ENCODE peak calls at places on chromosomes 6 and 20, in five cellular contexts. One of them, this sample, is unnamed.

GRCh38 chr20:5612476-5613291 is 137.5 kb upstream of the SHLD1 start:
- DNase-seq in GM12878: no peak
- DNase-seq in H1: no peak
- DNase-seq in NT2/D1: no peak
- DNase-seq in HepG2: no peak
- DNase-seq in this sample: no peak

GRCh38 chr20:11454966-11455799 is 462.5 kb upstream of the BTBD3 start:
- DNase-seq in GM12878: no peak
- DNase-seq in H1: no peak
- DNase-seq in NT2/D1: no peak
- DNase-seq in HepG2: no peak
- DNase-seq in this sample: no peak

GRCh38 chr20:43549416-43550136 is 9.3 kb upstream of the SGK2 start:
- DNase-seq in GM12878: no peak
- DNase-seq in H1: no peak
- DNase-seq in NT2/D1: no peak
- DNase-seq in HepG2: no peak
- DNase-seq in this sample: no peak

GRCh38 chr6:105428342-105428957 is 25.6 kb upstream of the PREP start:
- DNase-seq in GM12878: no peak
- DNase-seq in H1: no peak
- DNase-seq in NT2/D1: no peak
- DNase-seq in HepG2: peak; percentile 92
- DNase-seq in this sample: no peak

GRCh38 chr20:48730977-48731376 is 96.8 kb downstream of the PREX1 start:
- DNase-seq in GM12878: no peak
- DNase-seq in H1: no peak
- DNase-seq in NT2/D1: no peak
- DNase-seq in HepG2: no peak
- DNase-seq in this sample: no peak

GRCh38 chr20:21240394-21240793 is 62.7 kb upstream of the XRN2 start:
- DNase-seq in GM12878: no peak
- DNase-seq in H1: no peak
- DNase-seq in NT2/D1: no peak
- DNase-seq in HepG2: no peak
- DNase-seq in this sample: peak; percentile 15

GRCh38 chr20:4227085-4227821 is 211.9 kb upstream of the RNF24 start:
- DNase-seq in GM12878: no peak
- DNase-seq in H1: no peak
- DNase-seq in NT2/D1: no peak
- DNase-seq in HepG2: peak; percentile 68
- DNase-seq in this sample: peak; percentile 46

GRCh38 chr6:52253494-52253893 is 9.2 kb upstream of the IL17F start:
- DNase-seq in GM12878: no peak
- DNase-seq in H1: no peak
- DNase-seq in NT2/D1: no peak
- DNase-seq in HepG2: no peak
- DNase-seq in this sample: no peak

GRCh38 chr6:30770164-30770563 is 25.8 kb upstream of the IER3 start:
- DNase-seq in GM12878: no peak
- DNase-seq in H1: no peak
- DNase-seq in NT2/D1: no peak
- DNase-seq in HepG2: no peak
- DNase-seq in this sample: no peak

GRCh38 chr6:11727995-11728961 is 50.3 kb downstream of the ADTRP start:
- DNase-seq in GM12878: no peak
- DNase-seq in H1: no peak
- DNase-seq in NT2/D1: no peak
- DNase-seq in HepG2: no peak
- DNase-seq in this sample: no peak

GRCh38 chr20:49999329-49999728 is 16.5 kb downstream of the SNAI1 start:
- DNase-seq in GM12878: peak; percentile 51
- DNase-seq in H1: no peak
- DNase-seq in NT2/D1: no peak
- DNase-seq in HepG2: no peak
- DNase-seq in this sample: no peak

GRCh38 chr6:79004239-79004638 is 73.8 kb downstream of the PHIP start:
- DNase-seq in GM12878: no peak
- DNase-seq in H1: no peak
- DNase-seq in NT2/D1: no peak
- DNase-seq in HepG2: no peak
- DNase-seq in this sample: no peak

GRCh38 chr6:71473908-71474307 is 185.3 kb downstream of the OGFRL1 start:
- DNase-seq in GM12878: no peak
- DNase-seq in H1: no peak
- DNase-seq in NT2/D1: no peak
- DNase-seq in HepG2: no peak
- DNase-seq in this sample: no peak

GRCh38 chr6:156563710-156564109 is 213.5 kb upstream of the ARID1B start:
- DNase-seq in GM12878: no peak
- DNase-seq in H1: no peak
- DNase-seq in NT2/D1: no peak
- DNase-seq in HepG2: no peak
- DNase-seq in this sample: no peak

GRCh38 chr20:9594284-9594875 is 80.0 kb downstream of the LAMP5 start:
- DNase-seq in GM12878: no peak
- DNase-seq in H1: no peak
- DNase-seq in NT2/D1: no peak
- DNase-seq in HepG2: peak; percentile 47
- DNase-seq in this sample: no peak

GRCh38 chr20:57870597-57871236 is 160.9 kb upstream of the PMEPA1 start:
- DNase-seq in GM12878: no peak
- DNase-seq in H1: no peak
- DNase-seq in NT2/D1: no peak
- DNase-seq in HepG2: no peak
- DNase-seq in this sample: no peak

GRCh38 chr6:82872092-82872635 is 193.5 kb downstream of the UBE3D start:
- DNase-seq in GM12878: no peak
- DNase-seq in H1: no peak
- DNase-seq in NT2/D1: no peak
- DNase-seq in HepG2: peak; percentile 41
- DNase-seq in this sample: no peak

GRCh38 chr20:61640171-61640570 is 388.1 kb downstream of the CDH4 start:
- DNase-seq in GM12878: no peak
- DNase-seq in H1: no peak
- DNase-seq in NT2/D1: no peak
- DNase-seq in HepG2: no peak
- DNase-seq in this sample: no peak

GRCh38 chr6:436308-437041 is 44.9 kb downstream of the IRF4 start:
- DNase-seq in GM12878: no peak
- DNase-seq in H1: no peak
- DNase-seq in NT2/D1: no peak
- DNase-seq in HepG2: no peak
- DNase-seq in this sample: no peak

GRCh38 chr6:29953001-29953436 is 10.7 kb downstream of the HLA-A start:
- DNase-seq in GM12878: no peak
- DNase-seq in H1: no peak
- DNase-seq in NT2/D1: no peak
- DNase-seq in HepG2: no peak
- DNase-seq in this sample: no peak

GRCh38 chr6:39892490-39893129 is 41.7 kb downstream of the MOCS1 start:
- DNase-seq in GM12878: peak; percentile 2
- DNase-seq in H1: peak; percentile 17
- DNase-seq in NT2/D1: no peak
- DNase-seq in HepG2: peak; percentile 50
- DNase-seq in this sample: peak; percentile 72

GRCh38 chr6:64713175-64713574 is 993.9 kb downstream of the EYS start:
- DNase-seq in GM12878: no peak
- DNase-seq in H1: no peak
- DNase-seq in NT2/D1: no peak
- DNase-seq in HepG2: no peak
- DNase-seq in this sample: no peak

GRCh38 chr6:64715624-64716023 is 991.4 kb downstream of the EYS start:
- DNase-seq in GM12878: no peak
- DNase-seq in H1: no peak
- DNase-seq in NT2/D1: no peak
- DNase-seq in HepG2: no peak
- DNase-seq in this sample: no peak

GRCh38 chr6:64717281-64717680 is 989.7 kb downstream of the EYS start:
- DNase-seq in GM12878: no peak
- DNase-seq in H1: no peak
- DNase-seq in NT2/D1: no peak
- DNase-seq in HepG2: no peak
- DNase-seq in this sample: no peak

GRCh38 chr6:64714073-64714472 is 993.0 kb downstream of the EYS start:
- DNase-seq in GM12878: no peak
- DNase-seq in H1: no peak
- DNase-seq in NT2/D1: no peak
- DNase-seq in HepG2: no peak
- DNase-seq in this sample: no peak

DNA sequence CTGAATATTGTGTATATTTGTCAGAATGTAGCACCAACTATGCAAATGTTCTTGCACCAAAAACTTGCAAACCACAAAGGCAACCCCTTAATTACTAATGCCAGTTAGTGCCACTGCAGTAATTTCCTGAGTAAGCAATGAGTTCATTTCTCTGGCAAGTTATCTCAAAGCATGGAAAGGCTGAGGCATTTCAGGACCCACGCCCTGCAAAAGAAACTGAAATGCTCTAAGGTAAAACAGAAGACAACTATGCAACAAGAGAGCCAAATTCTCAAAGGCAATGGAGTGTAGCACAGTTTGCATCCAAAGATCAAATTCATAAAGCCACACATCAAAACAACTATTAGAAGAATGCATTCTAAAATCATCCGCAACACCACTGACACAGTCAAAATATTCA is 994.4 kb downstream of the EYS start:
- DNase-seq in GM12878: no peak
- DNase-seq in H1: no peak
- DNase-seq in NT2/D1: no peak
- DNase-seq in HepG2: no peak
- DNase-seq in this sample: no peak
- TF ChIP-seq SUZ12 in GM12878: no peak
- TF ChIP-seq SUZ12 in H1: no peak
- TF ChIP-seq SUZ12 in NT2/D1: no peak
- TF ChIP-seq SUZ12 in HepG2: no peak
- TF ChIP-seq SUZ12 in this sample: no peak

GRCh38 chr6:136582702-136583471 is 32.7 kb upstream of the MAP7 start:
- DNase-seq in GM12878: no peak
- DNase-seq in H1: no peak
- DNase-seq in NT2/D1: no peak
- DNase-seq in HepG2: peak; percentile 7
- DNase-seq in this sample: no peak

GRCh38 chr6:136591617-136592016 is 41.4 kb upstream of the MAP7 start:
- DNase-seq in GM12878: no peak
- DNase-seq in H1: no peak
- DNase-seq in NT2/D1: no peak
- DNase-seq in HepG2: no peak
- DNase-seq in this sample: no peak

GRCh38 chr6:136587527-136587926 is 37.3 kb upstream of the MAP7 start:
- DNase-seq in GM12878: no peak
- DNase-seq in H1: no peak
- DNase-seq in NT2/D1: no peak
- DNase-seq in HepG2: no peak
- DNase-seq in this sample: no peak

DNA sequence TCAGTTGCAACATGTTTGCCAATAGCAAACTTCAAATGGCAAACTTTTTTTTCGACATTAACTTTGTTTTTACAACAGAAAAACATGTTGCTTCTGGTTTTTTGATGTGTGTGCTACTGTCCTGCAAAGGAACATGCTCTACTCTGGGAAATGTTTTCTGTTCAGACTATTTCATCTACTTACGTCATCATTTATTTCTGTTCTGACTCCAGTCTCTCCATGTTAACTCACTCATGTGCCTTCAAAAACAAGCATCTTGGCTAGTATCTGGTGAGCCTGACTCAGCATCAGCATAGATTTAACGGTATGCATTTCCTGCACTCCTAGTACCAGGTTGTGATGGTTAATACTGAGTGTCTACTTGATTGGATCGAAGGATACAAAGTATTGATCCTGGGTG is 36.1 kb upstream of the MAP7 start:
- DNase-seq in GM12878: no peak
- DNase-seq in H1: no peak
- DNase-seq in NT2/D1: no peak
- DNase-seq in HepG2: no peak
- DNase-seq in this sample: no peak
- TF ChIP-seq SUZ12 in GM12878: no peak
- TF ChIP-seq SUZ12 in H1: no peak
- TF ChIP-seq SUZ12 in NT2/D1: no peak
- TF ChIP-seq SUZ12 in HepG2: no peak
- TF ChIP-seq SUZ12 in this sample: no peak

DNA sequence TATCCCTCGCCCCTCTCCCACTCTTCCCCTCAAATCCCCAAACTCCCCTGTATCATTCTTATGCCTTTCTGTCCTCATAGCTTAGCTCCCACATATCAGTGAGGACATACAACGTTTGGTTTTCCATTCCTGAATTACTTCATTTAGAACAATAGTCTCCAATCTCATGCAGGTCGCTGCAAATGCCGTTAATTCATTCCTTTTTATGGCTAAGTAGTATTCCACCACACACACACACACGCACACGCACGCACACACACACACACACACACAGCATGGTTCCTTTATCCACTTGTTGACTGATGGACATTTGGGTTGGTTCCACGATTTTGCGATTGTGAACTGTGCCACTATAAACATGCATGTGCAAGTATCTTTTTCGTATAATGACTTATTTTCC is 112.7 kb downstream of the KIF13A start:
- DNase-seq in GM12878: no peak
- DNase-seq in H1: no peak
- DNase-seq in NT2/D1: no peak
- DNase-seq in HepG2: no peak
- DNase-seq in this sample: no peak
- TF ChIP-seq SUZ12 in GM12878: no peak
- TF ChIP-seq SUZ12 in H1: no peak
- TF ChIP-seq SUZ12 in NT2/D1: no peak
- TF ChIP-seq SUZ12 in HepG2: no peak
- TF ChIP-seq SUZ12 in this sample: no peak

GRCh38 chr6:22600059-22600458 is 30.7 kb downstream of the HDGFL1 start:
- DNase-seq in GM12878: no peak
- DNase-seq in H1: no peak
- DNase-seq in NT2/D1: no peak
- DNase-seq in HepG2: no peak
- DNase-seq in this sample: no peak

GRCh38 chr6:22605736-22606135 is 36.4 kb downstream of the HDGFL1 start:
- DNase-seq in GM12878: no peak
- DNase-seq in H1: no peak
- DNase-seq in NT2/D1: no peak
- DNase-seq in HepG2: no peak
- DNase-seq in this sample: no peak

GRCh38 chr6:22598386-22598785 is 29.0 kb downstream of the HDGFL1 start:
- DNase-seq in GM12878: no peak
- DNase-seq in H1: no peak
- DNase-seq in NT2/D1: no peak
- DNase-seq in HepG2: no peak
- DNase-seq in this sample: no peak

GRCh38 chr6:22596011-22596410 is 26.6 kb downstream of the HDGFL1 start:
- DNase-seq in GM12878: no peak
- DNase-seq in H1: no peak
- DNase-seq in NT2/D1: no peak
- DNase-seq in HepG2: no peak
- DNase-seq in this sample: no peak

DNA sequence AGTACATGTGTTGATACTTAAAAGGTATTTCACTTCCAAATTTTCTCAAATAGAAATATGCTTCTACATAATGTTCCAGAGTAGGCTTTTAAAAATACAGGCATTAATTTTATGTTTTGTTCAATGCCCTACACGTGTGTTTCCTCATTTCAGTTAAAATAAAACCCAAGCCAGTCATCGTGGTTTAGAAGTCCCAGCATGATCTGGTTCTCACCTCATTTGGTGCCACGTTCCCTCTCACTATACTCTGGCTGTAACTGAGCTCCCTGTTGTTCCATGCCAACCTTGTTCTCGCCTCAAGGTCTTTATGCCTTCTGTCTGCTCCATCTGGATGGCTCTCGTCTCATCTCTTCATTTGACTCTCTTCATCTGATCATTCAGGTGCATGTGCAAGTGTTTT is 32.6 kb downstream of the HDGFL1 start:
- DNase-seq in GM12878: no peak
- DNase-seq in H1: no peak
- DNase-seq in NT2/D1: no peak
- DNase-seq in HepG2: no peak
- DNase-seq in this sample: no peak
- TF ChIP-seq SUZ12 in GM12878: no peak
- TF ChIP-seq SUZ12 in H1: no peak
- TF ChIP-seq SUZ12 in NT2/D1: no peak
- TF ChIP-seq SUZ12 in HepG2: no peak
- TF ChIP-seq SUZ12 in this sample: no peak